ENCODE peak calls at places on chromosomes 16 and 17, in five cellular contexts. F is GM23248, N is neural progenitor cell, C is PC-3, O is MM.1S. Y is an unnamed sample. For H3F3A, the result is how much of the 10 kb centered on the place peaks cover.

GRCh38 chr17:17043668-17044226 is 1.5 kb downstream of the MPRIP start:
- DNase-seq in C (peak), F (peak), O (peak), N (peak), Y (peak)

GRCh38 chr17:10735821-10736220 is 6.0 kb upstream of the TMEM220 start:
- DNase-seq in O (no peak), F (no peak), N (no peak), C (no peak), Y (no peak)

GRCh38 chr16:66028505-66029216 is 337.8 kb upstream of the CDH5 start:
- DNase-seq in F (peak), C (peak), O (no peak), N (no peak), Y (no peak)

GRCh38 chr17:41489531-41489930 is at the start of gene KRT36:
- DNase-seq in N (no peak), F (no peak), C (no peak), O (no peak), Y (no peak)

GRCh38 chr17:29241015-29241963 is 5.4 kb upstream of the CRYBA1 start:
- DNase-seq in N (peak), C (peak), F (peak), O (no peak), Y (peak)

GRCh38 chr17:43994272-43995149 is 9.9 kb upstream of the NAGS start:
- DNase-seq in N (peak), F (peak), C (peak), O (peak), Y (peak)

GRCh38 chr16:27320261-27321012 is 6.7 kb downstream of the IL4R start:
- DNase-seq in N (no peak), F (no peak), O (no peak), C (no peak), Y (no peak)

GRCh38 chr16:3187798-3188674 is at the start of gene OR1F1:
- DNase-seq in F (peak), C (no peak), N (peak), O (peak), Y (peak)

GRCh38 chr16:287298-287811 is 4.4 kb downstream of the PDIA2 start:
- DNase-seq in O (no peak), N (no peak), F (peak), C (no peak), Y (no peak)

GRCh38 chr17:19724501-19725420 is 8.4 kb upstream of the SLC47A2 start:
- DNase-seq in C (no peak), F (peak), N (no peak), O (peak), Y (no peak)

GRCh38 chr16:53056528-53056881 is 1.7 kb downstream of the CHD9 start:
- DNase-seq in O (no peak), F (peak), N (no peak), C (peak), Y (no peak)

GRCh38 chr16:53175118-53175517 is 120.3 kb downstream of the CHD9 start:
- DNase-seq in C (no peak), F (no peak), O (no peak), N (no peak), Y (no peak)

GRCh38 chr17:12568358-12569251 is 97.1 kb upstream of the MYOCD start:
- DNase-seq in F (no peak), O (no peak), N (no peak), C (no peak), Y (no peak)

GRCh38 chr16:70657956-70658355 is 11.6 kb downstream of the IL34 start:
- DNase-seq in F (no peak), O (no peak), C (no peak), N (no peak), Y (no peak)

GRCh38 chr16:1874854-1875253 is 2.9 kb upstream of the MEIOB start:
- DNase-seq in F (no peak), N (no peak), O (no peak), C (no peak), Y (no peak)

GRCh38 chr16:86285938-86286921 is 224.1 kb upstream of the FOXF1 start:
- DNase-seq in N (peak), O (no peak), C (no peak), F (peak), Y (no peak)

GRCh38 chr16:50629334-50629733 is 51.8 kb downstream of the SNX20 start:
- DNase-seq in N (no peak), F (no peak), C (no peak), O (no peak), Y (no peak)

GRCh38 chr16:81553080-81553813 is 108.6 kb downstream of the CMIP start:
- DNase-seq in O (no peak), N (no peak), C (no peak), F (peak), Y (no peak)

GRCh38 chr17:6374271-6374691 is 60.6 kb downstream of the AIPL1 start:
- DNase-seq in N (peak), F (no peak), O (no peak), C (peak), Y (peak)

GRCh38 chr16:55294947-55295346 is 29.1 kb upstream of the IRX6 start:
- DNase-seq in C (no peak), F (peak), N (peak), O (no peak), Y (no peak)

GRCh38 chr17:14165672-14166071 is 71.0 kb downstream of the CDRT15 start:
- DNase-seq in F (no peak), C (no peak), N (no peak), O (no peak), Y (no peak)

GRCh38 chr17:81337449-81337848 is 42.3 kb upstream of the SLC38A10 start:
- DNase-seq in O (no peak), F (no peak), C (no peak), N (peak), Y (peak)

GRCh38 chr16:22928882-22929281 is 114.9 kb downstream of the HS3ST2 start:
- DNase-seq in N (no peak), F (no peak), C (no peak), O (no peak), Y (no peak)

GRCh38 chr17:32960815-32961214 is 30.8 kb upstream of the SPACA3 start:
- DNase-seq in N (no peak), F (peak), O (no peak), C (peak), Y (no peak)

GRCh38 chr17:50564916-50565315 is 4.4 kb downstream of the CACNA1G start:
- DNase-seq in F (peak), N (no peak), O (no peak), C (no peak), Y (no peak)

GRCh38 chr17:61410555-61411089 is 11.0 kb downstream of the TBX2 start:
- DNase-seq in N (peak), O (peak), F (peak), C (no peak), Y (peak)

GRCh38 chr16:12123462-12123861 is 146.9 kb downstream of the SNX29 start:
- DNase-seq in O (no peak), F (no peak), N (no peak), C (no peak), Y (no peak)

GRCh38 chr17:69539274-69539673 is 124.8 kb downstream of the MAP2K6 start:
- DNase-seq in N (no peak), C (no peak), F (no peak), O (no peak), Y (no peak)

GRCh38 chr17:77528516-77529327 is 388.0 kb downstream of the SEC14L1 start:
- DNase-seq in N (peak), F (no peak), C (no peak), O (no peak), Y (peak)

GRCh38 chr17:58822148-58823050 is 66.7 kb downstream of the PPM1E start:
- DNase-seq in F (peak), O (no peak), C (no peak), N (no peak), Y (no peak)

GRCh38 chr16:66490774-66491715 is 58.9 kb downstream of the TK2 start:
- DNase-seq in O (no peak), N (no peak), F (no peak), C (no peak), Y (no peak)

GRCh38 chr17:81869221-81870154 is 1.6 kb downstream of the ARHGDIA start:
- DNase-seq in O (no peak), N (peak), C (peak), F (peak), Y (peak)

GRCh38 chr17:31508310-31509094 is 117.0 kb downstream of the RAB11FIP4 start:
- DNase-seq in F (peak), C (no peak), N (peak), O (peak), Y (peak)
- H3K4me3 ChIP-seq in F (no peak), C (no peak), N (no peak), O (peak), Y (no peak)

DNA sequence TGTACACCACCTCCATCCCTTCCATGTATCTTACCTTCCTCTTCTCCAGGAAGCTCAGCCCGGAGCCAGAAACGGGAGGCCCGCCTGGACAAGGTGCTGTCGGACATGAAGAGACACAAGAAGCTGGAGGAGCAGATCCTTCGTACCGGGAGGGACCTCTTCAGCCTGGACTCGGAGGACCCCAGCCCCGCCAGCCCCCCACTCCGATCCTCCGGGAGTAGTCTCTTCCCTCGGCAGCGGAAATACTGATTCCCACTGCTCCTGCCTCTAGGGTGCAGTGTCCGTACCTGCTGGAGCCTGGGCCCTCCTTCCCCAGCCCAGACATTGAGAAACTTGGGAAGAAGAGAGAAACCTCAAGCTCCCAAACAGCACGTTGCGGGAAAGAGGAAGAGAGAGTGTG is 756 bp upstream of the MVP start:
- DNase-seq in C (no peak), N (no peak), F (no peak), O (no peak), Y (no peak)
- H3F3A ChIP-seq in C (under half), N (half or more), F (under half), O (under half), Y (under half)

DNA sequence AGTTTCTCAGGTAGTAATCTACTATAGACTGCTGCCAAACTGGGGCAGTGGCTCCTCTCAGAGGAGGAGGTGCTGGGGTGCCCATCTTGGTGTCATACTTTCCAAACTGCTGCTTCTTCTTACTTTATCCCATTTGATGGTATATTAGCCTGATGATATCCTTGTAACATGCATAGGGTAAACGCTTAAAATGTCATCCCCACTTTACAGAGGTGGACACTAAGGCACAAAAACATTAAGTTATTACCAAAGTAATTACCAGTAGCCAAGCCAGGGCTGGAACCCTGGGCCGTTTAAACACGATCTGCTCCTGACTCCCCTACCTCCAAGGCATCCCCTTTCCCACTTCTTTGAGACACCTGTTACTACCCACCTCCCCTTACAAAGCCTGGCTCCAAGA is 37.8 kb upstream of the CSNK2A2 start:
- DNase-seq in C (no peak), N (no peak), F (no peak), O (no peak), Y (peak)
- H3K4me3 ChIP-seq in C (peak), N (peak), F (no peak), O (peak), Y (peak)

DNA sequence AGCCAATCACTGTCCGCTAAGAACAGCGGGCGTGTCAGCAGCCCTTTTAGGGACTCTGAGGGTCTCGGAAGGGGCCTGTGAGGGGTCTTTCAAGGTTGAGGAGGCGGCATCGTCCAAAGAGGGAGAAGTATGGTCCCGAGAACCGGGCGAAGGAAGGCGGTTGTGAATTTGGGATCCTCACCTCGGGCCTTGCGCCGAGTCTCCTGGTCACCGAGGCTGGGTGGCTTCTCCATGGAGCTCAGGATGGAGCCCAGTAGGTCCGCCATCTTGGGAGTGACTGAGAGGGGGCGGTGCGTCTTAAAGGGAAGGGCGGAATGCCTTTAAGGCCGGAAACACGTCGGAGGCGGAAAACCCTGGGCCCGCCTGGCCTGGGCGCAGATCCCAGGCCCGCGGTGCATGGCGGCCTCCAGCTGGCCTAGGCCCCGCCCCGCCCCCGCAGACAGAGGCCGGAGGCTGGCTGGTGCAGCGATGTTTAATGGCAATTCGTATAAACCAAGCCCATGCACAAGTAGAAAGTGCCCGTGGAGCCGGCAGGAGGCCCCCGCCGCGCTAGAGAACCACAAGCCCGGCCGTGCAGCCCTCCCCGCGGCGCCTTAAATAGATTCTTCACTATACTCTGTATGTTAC is at the start of gene SPAG7:
- DNase-seq in C (peak), N (peak), O (peak), F (peak), Y (peak)
- H3F3A ChIP-seq in C (under half), N (under half), O (under half), F (under half), Y (under half)

GRCh38 chr16:84137287-84137686 is 7.7 kb downstream of the HSDL1 start:
- DNase-seq in O (no peak), N (no peak), C (no peak), F (no peak), Y (no peak)

GRCh38 chr16:84137769-84138357 is 7.1 kb downstream of the HSDL1 start:
- DNase-seq in F (no peak), O (no peak), C (no peak), N (no peak), Y (no peak)

GRCh38 chr16:84139628-84140258 is 5.2 kb downstream of the HSDL1 start:
- DNase-seq in N (no peak), F (no peak), O (no peak), C (no peak), Y (no peak)

GRCh38 chr16:84138824-84139627 is 6.0 kb downstream of the HSDL1 start:
- DNase-seq in O (peak), C (peak), F (peak), N (peak), Y (peak)

GRCh38 chr16:84138500-84138823 is 6.5 kb downstream of the HSDL1 start:
- DNase-seq in C (no peak), F (no peak), O (no peak), N (no peak), Y (no peak)
- H3K4me3 ChIP-seq in C (no peak), F (peak), O (peak), N (no peak), Y (peak)

Y was measured in GM23338.